ENCODE peak calls at places on chromosomes 7 and 10, in seven cellular contexts. F is stomach; P is IMR-90; X is neuronal stem cell; R is heart left ventricle; T is cardiac muscle cell; J is CD4-positive, CD25-positive, alpha-beta regulatory T cell. G is an unnamed sample.

GRCh38 chr10:110029448-110029847 is 21.7 kb downstream of the ADD3 start:
- DNase-seq in X (no peak), F (no peak), R (no peak), P (peak; percentile 42), T (peak; percentile 42), J (no peak), G (no peak)

GRCh38 chr10:31508882-31509281 is 189.9 kb downstream of the ZEB1 start:
- DNase-seq in R (no peak), F (no peak), X (no peak), P (peak; percentile 59), J (no peak), T (no peak), G (no peak)

GRCh38 chr7:132333301-132333700 is 243.0 kb downstream of the PLXNA4 start:
- DNase-seq in R (no peak), P (no peak), J (no peak), F (no peak), T (no peak), X (no peak), G (peak; percentile 34)

GRCh38 chr7:157854066-157854891 is 517.5 kb downstream of the DNAJB6 start:
- DNase-seq in X (no peak), R (peak; percentile 55), J (no peak), P (no peak), T (no peak), F (peak; percentile 43), G (peak; percentile 85)

GRCh38 chr10:124722812-124723783 is 21.1 kb downstream of the FAM53B start:
- DNase-seq in X (no peak), J (peak; percentile 56), P (no peak), F (no peak), T (no peak), R (no peak), G (peak; percentile 58)

GRCh38 chr10:52540479-52540984 is 226.5 kb downstream of the DKK1 start:
- DNase-seq in R (no peak), F (no peak), X (no peak), J (no peak), P (no peak), T (no peak), G (no peak)

GRCh38 chr7:78326870-78327269 is 528.3 kb downstream of the PHTF2 start:
- DNase-seq in X (no peak), T (peak; percentile 0), J (no peak), R (peak; percentile 12), P (peak; percentile 15), F (no peak), G (peak; percentile 61)

GRCh38 chr7:170551-171363 is 21.6 kb upstream of the FAM20C start:
- DNase-seq in F (no peak), P (no peak), X (no peak), R (no peak), T (no peak), J (no peak), G (peak; percentile 22)

GRCh38 chr7:28318126-28318762 is 94.1 kb upstream of the CREB5 start:
- DNase-seq in F (no peak), P (no peak), J (no peak), R (no peak), T (no peak), X (no peak), G (no peak)

GRCh38 chr7:17062433-17063383 is 180.9 kb upstream of the AGR3 start:
- DNase-seq in X (no peak), P (peak; percentile 25), R (no peak), J (peak; percentile 15), F (no peak), T (peak; percentile 30), G (no peak)

GRCh38 chr10:31142026-31142425 is 110.4 kb upstream of the ZNF438 start:
- DNase-seq in X (no peak), F (no peak), T (no peak), P (peak; percentile 90), J (no peak), R (no peak), G (no peak)

GRCh38 chr7:152076324-152076821 is 50.9 kb downstream of the GALNT11 start:
- DNase-seq in T (peak; percentile 20), X (peak; percentile 21), R (no peak), F (peak; percentile 42), J (peak; percentile 6), P (no peak), G (no peak)

GRCh38 chr7:14691597-14692203 is 210.9 kb downstream of the DGKB start:
- DNase-seq in F (peak; percentile 40), R (peak; percentile 10), P (peak; percentile 30), J (peak; percentile 15), T (peak; percentile 49), X (peak; percentile 68), G (peak; percentile 38)

GRCh38 chr10:105855791-105856190 is 1214.7 kb downstream of the SORCS3 start:
- DNase-seq in T (no peak), P (no peak), J (no peak), F (no peak), R (no peak), X (no peak), G (no peak)

GRCh38 chr10:17460732-17461131 is 6.3 kb upstream of the ST8SIA6 start:
- DNase-seq in F (no peak), X (no peak), P (no peak), J (no peak), R (no peak), T (no peak), G (no peak)

GRCh38 chr7:141290951-141291350 is 217.1 kb downstream of the TMEM178B start:
- DNase-seq in P (no peak), R (no peak), J (no peak), T (no peak), F (no peak), X (no peak), G (no peak)

GRCh38 chr10:58299580-58299979 is 30.6 kb downstream of the CISD1 start:
- DNase-seq in X (peak; percentile 36), P (peak; percentile 57), R (peak; percentile 41), J (peak; percentile 50), F (peak; percentile 58), T (peak; percentile 72), G (peak; percentile 28)

GRCh38 chr10:50299948-50300669 is 48.8 kb upstream of the ASAH2 start:
- DNase-seq in R (no peak), J (no peak), T (no peak), P (no peak), X (no peak), F (no peak), G (no peak)

GRCh38 chr7:14420768-14421167 is 431.3 kb upstream of the ETV1 start:
- DNase-seq in R (no peak), X (no peak), F (no peak), P (no peak), J (no peak), T (no peak), G (no peak)

GRCh38 chr10:43094091-43094484 is 17.2 kb downstream of the RET start:
- DNase-seq in J (no peak), P (no peak), T (no peak), X (no peak), R (no peak), F (no peak), G (peak; percentile 1)

GRCh38 chr10:91190388-91190870 is 30.0 kb upstream of the PCGF5 start:
- DNase-seq in J (no peak), R (no peak), F (no peak), T (peak; percentile 22), X (no peak), P (peak; percentile 78), G (no peak)

GRCh38 chr10:124044143-124044862 is 49.1 kb downstream of the CHST15 start:
- DNase-seq in X (no peak), T (no peak), F (no peak), J (no peak), P (no peak), R (no peak), G (no peak)

GRCh38 chr10:126075009-126075408 is 178.6 kb downstream of the FANK1 start:
- DNase-seq in R (no peak), J (no peak), F (no peak), P (no peak), X (no peak), T (no peak), G (no peak)

GRCh38 chr10:126082067-126082466 is 185.7 kb downstream of the FANK1 start:
- DNase-seq in J (no peak), T (no peak), R (no peak), F (no peak), X (no peak), P (no peak), G (no peak)

GRCh38 chr10:126080303-126080825 is 184.0 kb downstream of the FANK1 start:
- DNase-seq in J (no peak), X (no peak), T (no peak), P (no peak), F (no peak), R (no peak), G (no peak)

GRCh38 chr10:126084369-126084768 is 188.0 kb downstream of the FANK1 start:
- DNase-seq in X (no peak), T (no peak), P (no peak), F (no peak), J (no peak), R (no peak), G (no peak)

DNA sequence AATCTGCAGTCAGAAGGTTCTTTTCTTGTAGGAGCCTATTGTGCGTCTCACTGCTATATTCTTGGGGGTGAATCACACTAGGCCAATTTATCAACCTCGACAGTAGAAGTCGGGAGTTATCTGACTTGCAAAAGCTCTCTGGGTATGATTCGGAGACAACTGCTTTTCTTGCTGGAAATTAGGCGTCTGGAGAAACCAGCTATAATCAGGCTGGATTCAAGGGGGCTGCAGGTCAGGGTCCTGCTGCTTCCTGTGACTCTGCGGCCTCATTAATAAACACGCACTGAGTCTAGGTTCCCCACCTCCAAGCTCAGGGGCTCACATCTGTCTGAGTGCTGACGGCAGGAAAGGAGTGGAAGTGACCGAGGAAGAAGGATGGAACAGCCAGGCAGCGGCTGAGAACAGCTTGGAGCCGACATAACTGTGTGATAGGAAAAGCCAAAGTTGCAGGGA is 184.5 kb downstream of the FANK1 start:
- DNase-seq in X (no peak), R (no peak), J (no peak), T (peak; percentile 68), P (peak; percentile 89), F (no peak), G (no peak)
- H3K27ac ChIP-seq in X (no peak overlapping the region), R (no peak overlapping the region), J (no peak overlapping the region), T (no peak overlapping the region), P (no peak overlapping the region), F (no peak overlapping the region), G (peak overlapping the region; percentile 23)

GRCh38 chr10:122427280-122427679 is 27.2 kb upstream of the ARMS2 start:
- DNase-seq in X (no peak), F (no peak), J (no peak), T (no peak), P (no peak), R (no peak), G (no peak)
- H3K4me1 ChIP-seq in X (no peaks in the 10 kb centered on the region), F (no peaks in the 10 kb centered on the region), J (peaks cover 46% of the 10 kb centered on the region), T (no peaks in the 10 kb centered on the region), P (no peaks in the 10 kb centered on the region), R (peaks cover 11% of the 10 kb centered on the region), G (no peaks in the 10 kb centered on the region)

DNA sequence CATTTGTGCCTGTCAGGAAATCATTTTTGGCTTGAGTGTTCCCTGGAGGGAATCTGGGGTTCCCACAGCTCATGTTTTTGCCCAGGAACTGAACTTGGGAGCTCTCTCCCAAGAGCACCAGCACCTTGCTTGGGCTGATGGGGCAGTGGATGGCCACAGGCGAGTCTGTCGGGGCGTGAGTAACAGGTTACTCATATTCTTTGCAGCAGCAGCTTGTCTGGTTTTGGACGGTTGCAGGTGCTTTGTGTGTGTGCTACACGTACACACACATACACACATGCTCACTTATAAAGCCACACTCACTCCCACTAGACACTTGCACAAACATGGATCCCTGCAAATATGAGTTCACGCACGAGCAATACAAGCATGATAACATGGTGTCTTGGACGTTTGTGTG is 2.9 kb upstream of the PALD1 start:
- DNase-seq in F (no peak), T (no peak), R (no peak), J (no peak), P (peak; percentile 8), X (no peak), G (no peak)
- H3K27ac ChIP-seq in F (no peak overlapping the region), T (no peak overlapping the region), R (no peak overlapping the region), J (no peak overlapping the region), P (no peak overlapping the region), X (no peak overlapping the region), G (no peak overlapping the region)

GRCh38 chr10:76433161-76434005 is 1002.0 kb downstream of the LRMDA start:
- DNase-seq in R (peak; percentile 12), T (no peak), F (peak; percentile 49), P (no peak), X (no peak), J (no peak), G (peak; percentile 68)
- H3K4me1 ChIP-seq in R (peaks cover 78% of the 10 kb centered on the region), T (peaks cover 65% of the 10 kb centered on the region), F (peaks cover 41% of the 10 kb centered on the region), P (peaks cover 18% of the 10 kb centered on the region), X (peaks cover 9% of the 10 kb centered on the region), J (no peaks in the 10 kb centered on the region), G (peaks cover 21% of the 10 kb centered on the region)

G was measured in right cardiac atrium.